ENCODE peak calls at places on chromosomes 13 and 19, in seven cellular contexts. I is neural progenitor cell, X is colonic mucosa, Y is K562, B is mammary epithelial cell, Z is mesenchymal stem cell, W is GM23248. R is an unnamed sample.
A peak's percentile ranks its signal among the peaks of the same experiment; 100 is the strongest.

GRCh38 chr19:34430738-34431625 is 2.8 kb downstream of the UBA2 start:
- DNase-seq in Z (peak; percentile 80), W (peak; percentile 73), I (peak; percentile 66), B (peak; percentile 45), X (no peak), Y (peak; percentile 76), R (peak; percentile 59)

GRCh38 chr13:19910336-19911072 is 47.1 kb upstream of the ZMYM5 start:
- DNase-seq in Y (no peak), I (no peak), W (peak; percentile 68), X (peak; percentile 51), Z (peak; percentile 6), B (peak; percentile 88), R (peak; percentile 2)

GRCh38 chr19:46791944-46792343 is 3.5 kb upstream of the SLC1A5 start:
- DNase-seq in W (no peak), B (no peak), Z (peak; percentile 90), X (no peak), Y (no peak), I (no peak), R (no peak)

GRCh38 chr19:35404879-35405622 is 34.2 kb downstream of the GPR42 start:
- DNase-seq in I (peak; percentile 39), W (peak; percentile 99), Y (peak; percentile 41), B (peak; percentile 98), Z (peak; percentile 90), X (no peak), R (peak; percentile 32)

GRCh38 chr13:51697855-51698254 is 106.1 kb downstream of the DHRS12 start:
- DNase-seq in Z (peak; percentile 20), I (no peak), Y (no peak), X (no peak), W (no peak), B (no peak), R (peak; percentile 44)

GRCh38 chr13:38866649-38867048 is 124.0 kb downstream of the STOML3 start:
- DNase-seq in W (no peak), Y (no peak), I (no peak), Z (no peak), X (no peak), B (peak; percentile 23), R (no peak)

GRCh38 chr19:44212865-44213346 is 574 bp downstream of the ZNF227 start:
- DNase-seq in I (peak; percentile 28), X (peak; percentile 24), B (peak; percentile 27), Y (peak; percentile 21), W (peak; percentile 69), Z (peak; percentile 65), R (peak; percentile 53)

GRCh38 chr19:55254625-55254977 is 4.2 kb downstream of the PPP6R1 start:
- DNase-seq in W (no peak), B (no peak), Z (no peak), I (no peak), X (no peak), Y (no peak), R (no peak)

GRCh38 chr13:29137016-29137415 is 316.9 kb downstream of the MTUS2 start:
- DNase-seq in Z (no peak), W (no peak), B (no peak), Y (no peak), I (no peak), X (no peak), R (no peak)

GRCh38 chr13:113620036-113620435 is 35.5 kb downstream of the TFDP1 start:
- DNase-seq in B (no peak), X (no peak), Y (no peak), I (no peak), Z (no peak), W (no peak), R (no peak)

GRCh38 chr13:73451120-73452029 is 392.6 kb downstream of the KLF5 start:
- DNase-seq in B (no peak), I (no peak), Z (no peak), W (no peak), Y (no peak), X (peak; percentile 56), R (no peak)

GRCh38 chr13:30985637-30986205 is 53.3 kb downstream of the TEX26 start:
- DNase-seq in W (peak; percentile 58), I (no peak), Z (peak; percentile 77), X (no peak), Y (no peak), B (peak; percentile 19), R (peak; percentile 73)

GRCh38 chr19:49133621-49134454 is 14.5 kb downstream of the PPFIA3 start:
- DNase-seq in B (no peak), X (peak; percentile 92), I (peak; percentile 67), Z (peak; percentile 54), W (peak; percentile 33), Y (peak; percentile 81), R (peak; percentile 63)

GRCh38 chr19:22607653-22608430 is 26.3 kb upstream of the ZNF492 start:
- DNase-seq in Z (no peak), X (no peak), B (no peak), I (no peak), W (no peak), Y (no peak), R (no peak)

GRCh38 chr13:109787135-109787954 is 962 bp upstream of the IRS2 start:
- DNase-seq in B (peak; percentile 49), W (peak; percentile 72), X (peak; percentile 45), Y (peak; percentile 56), Z (peak; percentile 63), I (peak; percentile 84), R (peak; percentile 70)

GRCh38 chr13:27965740-27966640 is 3.1 kb downstream of the CDX2 start:
- DNase-seq in I (peak; percentile 87), Z (no peak), B (no peak), X (peak; percentile 50), W (no peak), Y (no peak), R (no peak)

GRCh38 chr13:109131698-109132257 is 502.4 kb downstream of the MYO16 start:
- DNase-seq in B (no peak), I (no peak), Y (no peak), Z (peak; percentile 79), W (peak; percentile 48), X (no peak), R (peak; percentile 57)

GRCh38 chr13:37158481-37158880 is 53.0 kb upstream of the CSNK1A1L start:
- DNase-seq in Y (no peak), X (no peak), I (no peak), W (no peak), Z (no peak), B (no peak), R (no peak)

GRCh38 chr13:113935081-113935511 is 38.8 kb downstream of the C13orf46 start:
- DNase-seq in W (no peak), X (no peak), B (no peak), I (peak; percentile 43), Y (no peak), Z (no peak), R (no peak)

GRCh38 chr13:93309886-93310520 is 83.4 kb downstream of the GPC6 start:
- DNase-seq in W (peak; percentile 87), X (no peak), Z (peak; percentile 96), Y (no peak), B (peak; percentile 90), I (peak; percentile 29), R (no peak)

GRCh38 chr19:1401138-1401888 is at the start of gene GAMT:
- DNase-seq in Y (peak; percentile 88), Z (peak; percentile 36), I (peak; percentile 76), X (no peak), W (peak; percentile 72), B (no peak), R (peak; percentile 87)

DNA sequence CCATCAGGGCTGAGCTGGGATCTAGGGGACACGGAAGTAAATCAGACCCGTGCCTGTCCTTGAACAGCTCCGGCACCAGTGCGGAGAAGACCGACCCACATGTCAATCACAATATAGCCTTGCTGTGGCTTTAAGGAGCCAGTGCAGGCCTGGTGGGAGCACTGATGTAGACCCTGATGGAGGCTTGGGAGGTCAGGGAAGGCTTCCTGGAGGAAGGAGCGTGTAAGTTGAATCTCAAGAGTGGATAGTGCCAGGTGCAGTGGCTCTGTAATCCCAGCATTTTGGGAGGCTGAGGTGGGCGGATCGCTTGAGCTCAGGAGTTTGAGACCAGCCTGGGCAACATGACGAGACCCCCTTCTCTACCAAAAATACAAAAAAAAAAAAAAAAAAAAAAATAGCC is 10.8 kb upstream of the CACNG8 start:
- DNase-seq in I (no peak), X (no peak), W (no peak), Y (no peak), B (no peak), Z (no peak), R (no peak)
- H3K9ac ChIP-seq in I (no peak overlapping the region), X (no peak overlapping the region), W (no peak overlapping the region), Y (no peak overlapping the region), B (no peak overlapping the region), Z (no peak overlapping the region), R (no peak overlapping the region)

GRCh38 chr19:4689403-4689802 is 19.3 kb upstream of the MYDGF start:
- DNase-seq in Y (no peak), X (no peak), W (no peak), I (no peak), Z (no peak), B (no peak), R (no peak)

GRCh38 chr19:4690362-4690761 is 20.2 kb upstream of the MYDGF start:
- DNase-seq in W (no peak), Y (no peak), Z (no peak), X (no peak), B (no peak), I (no peak), R (no peak)

GRCh38 chr19:4687396-4687795 is 17.3 kb upstream of the MYDGF start:
- DNase-seq in Y (no peak), I (no peak), X (no peak), B (no peak), Z (no peak), W (no peak), R (no peak)

GRCh38 chr19:4686700-4687099 is 16.6 kb upstream of the MYDGF start:
- DNase-seq in W (no peak), B (no peak), Y (no peak), Z (no peak), I (no peak), X (no peak), R (no peak)

DNA sequence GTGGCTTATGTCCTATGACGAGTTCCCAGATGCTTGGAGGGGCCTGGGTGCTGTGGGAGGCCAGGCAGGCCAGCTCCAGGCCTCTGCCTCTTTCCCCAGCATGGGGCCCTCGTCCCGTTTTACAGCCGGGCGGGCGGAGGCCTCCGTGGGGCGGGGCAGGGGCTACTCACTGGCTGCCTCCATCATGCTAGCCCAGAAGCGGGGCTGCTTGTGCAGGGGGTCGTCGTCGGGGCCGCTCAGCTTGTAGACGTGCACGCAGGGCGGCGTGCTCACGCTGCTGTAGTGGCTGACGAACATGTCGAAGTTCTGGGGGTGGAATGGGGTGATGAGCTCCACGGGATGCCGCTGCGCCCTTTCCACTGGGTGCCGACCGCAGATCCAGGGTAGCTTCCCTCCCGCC is 18.4 kb upstream of the MYDGF start:
- DNase-seq in I (no peak), B (no peak), W (no peak), Z (no peak), Y (no peak), X (no peak), R (no peak)
- H3K9me3 ChIP-seq in I (no peaks in the 10 kb centered on the region), B (no peaks in the 10 kb centered on the region), W (no peaks in the 10 kb centered on the region), Z (no peaks in the 10 kb centered on the region), Y (no peaks in the 10 kb centered on the region), X (no peaks in the 10 kb centered on the region), R (no peaks in the 10 kb centered on the region)

DNA sequence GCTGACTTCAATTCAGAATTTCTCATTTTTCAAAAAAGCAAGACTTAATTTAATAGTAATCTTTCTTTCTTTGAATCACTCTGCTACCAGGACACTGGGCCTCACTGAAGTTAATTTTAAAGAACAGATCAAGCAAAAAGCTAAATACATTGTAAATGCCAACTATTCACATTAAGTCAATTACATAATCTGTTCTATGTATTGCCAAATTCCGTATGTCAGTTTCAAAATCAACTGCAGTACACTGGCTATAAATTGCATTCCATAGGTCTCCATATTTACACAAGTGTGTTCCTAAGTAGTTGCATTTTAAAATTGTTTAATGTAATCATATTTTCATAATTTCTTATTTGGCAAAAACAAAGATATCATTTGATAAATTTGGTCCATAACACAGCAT is 10.1 kb downstream of the FOXO1 start:
- DNase-seq in I (no peak), B (no peak), Z (no peak), W (no peak), X (no peak), Y (no peak), R (peak; percentile 15)
- H3K4me1 ChIP-seq in I (peaks cover 18% of the 10 kb centered on the region), B (peaks cover 9% of the 10 kb centered on the region), Z (no peaks in the 10 kb centered on the region), W (no peaks in the 10 kb centered on the region), X (peaks cover 3% of the 10 kb centered on the region), Y (no peaks in the 10 kb centered on the region), R (peaks cover 74% of the 10 kb centered on the region)

GRCh38 chr19:42275517-42275916 is 6.5 kb downstream of the CIC start:
- DNase-seq in X (no peak), Y (no peak), W (no peak), I (no peak), B (no peak), Z (no peak), R (no peak)
- H3K9ac ChIP-seq in X (no peak overlapping the region), Y (no peak overlapping the region), W (peak overlapping the region; percentile 38), I (no peak overlapping the region), B (no peak overlapping the region), Z (peak overlapping the region; percentile 53), R (peak overlapping the region; percentile 43)